ENCODE peak calls at places on chromosomes 11 and 22, in eight cellular contexts. A is heart left ventricle; B is neuronal stem cell; T is anterior cingulate cortex; H is stimulated activated CD4-positive, alpha-beta T cell treated with anti-CD3 and anti-CD28 coated beads, TNF-alpha, amount 100 ng/mL, for 1 hour; P is fibroblast of lung; K is amniotic stem cell; M is RWPE1. F is an unnamed sample.
A peak's percentile ranks its signal among the peaks of the same experiment; 100 is the strongest.

GRCh38 chr11:36402568-36403181 is 106.6 kb downstream of the PRR5L start:
- DNase-seq in A (no peak), B (no peak), T (no peak), H (no peak), P (no peak), K (no peak), M (no peak), F (no peak)

GRCh38 chr11:12235945-12236743 is 125.8 kb downstream of the MICAL2 start:
- DNase-seq in A (no peak), B (peak; percentile 39), T (no peak), H (no peak), P (peak; percentile 80), K (peak; percentile 17), M (peak; percentile 42), F (peak; percentile 60)

GRCh38 chr11:46671958-46672315 is 28.5 kb downstream of the ARHGAP1 start:
- DNase-seq in A (no peak), B (no peak), T (no peak), H (no peak), P (no peak), K (no peak), M (no peak), F (no peak)

GRCh38 chr11:35303596-35304392 is 115.6 kb downstream of the SLC1A2 start:
- DNase-seq in A (no peak), B (no peak), T (peak; percentile 60), H (no peak), P (peak; percentile 98), K (no peak), M (no peak), F (no peak)

GRCh38 chr11:48150213-48150612 is 66.4 kb upstream of the OR4B1 start:
- DNase-seq in A (no peak), B (no peak), T (no peak), H (no peak), P (peak; percentile 22), K (no peak), M (peak; percentile 59), F (no peak)

GRCh38 chr22:28999510-29000224 is 62.0 kb downstream of the C22orf31 start:
- DNase-seq in A (no peak), B (no peak), T (no peak), H (no peak), P (no peak), K (no peak), M (no peak), F (no peak)

GRCh38 chr11:28760676-28761390 is 652.6 kb downstream of the METTL15 start:
- DNase-seq in A (no peak), B (no peak), T (no peak), H (no peak), P (no peak), K (no peak), M (no peak), F (peak; percentile 74)

GRCh38 chr11:3143136-3143880 is 21.8 kb downstream of the OSBPL5 start:
- DNase-seq in A (no peak), B (no peak), T (no peak), H (no peak), P (no peak), K (no peak), M (no peak), F (no peak)

GRCh38 chr11:2868604-2869526 is 16.7 kb downstream of the CDKN1C start:
- DNase-seq in A (no peak), B (no peak), T (peak; percentile 40), H (no peak), P (no peak), K (no peak), M (no peak), F (no peak)

GRCh38 chr11:67295846-67296245 is 6.7 kb downstream of the ANKRD13D start:
- DNase-seq in A (no peak), B (no peak), T (no peak), H (no peak), P (peak; percentile 43), K (no peak), M (no peak), F (no peak)

GRCh38 chr11:40293655-40294342 is 1165.7 kb downstream of the LRRC4C start:
- DNase-seq in A (peak; percentile 63), B (peak; percentile 87), T (peak; percentile 86), H (no peak), P (peak; percentile 96), K (peak; percentile 9), M (peak; percentile 91), F (peak; percentile 86)

GRCh38 chr11:108870373-108871020 is 205.6 kb downstream of the DDX10 start:
- DNase-seq in A (no peak), B (no peak), T (no peak), H (no peak), P (peak; percentile 60), K (peak; percentile 47), M (no peak), F (no peak)

GRCh38 chr11:72263363-72263762 is 19.4 kb upstream of the PHOX2A start:
- DNase-seq in A (no peak), B (no peak), T (no peak), H (no peak), P (peak; percentile 54), K (no peak), M (no peak), F (no peak)

GRCh38 chr11:124884869-124885479 is 12.7 kb downstream of the ROBO4 start:
- DNase-seq in A (no peak), B (no peak), T (no peak), H (no peak), P (no peak), K (no peak), M (no peak), F (no peak)

GRCh38 chr11:1750481-1750839 is at the start of gene IFITM10:
- DNase-seq in A (no peak), B (no peak), T (no peak), H (no peak), P (no peak), K (no peak), M (peak; percentile 52), F (no peak)

GRCh38 chr22:28951969-28952521 is 68.7 kb downstream of the ZNRF3 start:
- DNase-seq in A (no peak), B (no peak), T (no peak), H (no peak), P (peak; percentile 46), K (no peak), M (no peak), F (no peak)

GRCh38 chr11:66579017-66579606 is 10.7 kb upstream of the CTSF start:
- DNase-seq in A (peak; percentile 90), B (peak; percentile 64), T (peak; percentile 43), H (peak; percentile 45), P (peak; percentile 65), K (peak; percentile 61), M (peak; percentile 71), F (peak; percentile 54)

GRCh38 chr11:17954395-17955252 is 58.2 kb downstream of the SERGEF start:
- DNase-seq in A (no peak), B (no peak), T (peak; percentile 21), H (no peak), P (no peak), K (no peak), M (no peak), F (no peak)

GRCh38 chr11:78081583-78081982 is 1.9 kb upstream of the NDUFC2 start:
- DNase-seq in A (no peak), B (no peak), T (no peak), H (no peak), P (no peak), K (no peak), M (no peak), F (no peak)

GRCh38 chr11:74311352-74311926 is at the start of gene P4HA3:
- DNase-seq in A (peak; percentile 86), B (peak; percentile 39), T (no peak), H (no peak), P (peak; percentile 46), K (no peak), M (peak; percentile 74), F (peak; percentile 74)

GRCh38 chr22:42948205-42948804 is 66.6 kb downstream of the PACSIN2 start:
- DNase-seq in A (no peak), B (no peak), T (no peak), H (no peak), P (no peak), K (no peak), M (no peak), F (no peak)

GRCh38 chr22:39820266-39820665 is 73.3 kb downstream of the ENTHD1 start:
- DNase-seq in A (no peak), B (no peak), T (no peak), H (no peak), P (peak; percentile 84), K (no peak), M (peak; percentile 71), F (no peak)

GRCh38 chr11:46293066-46293465 is 15.6 kb downstream of the CREB3L1 start:
- DNase-seq in A (no peak), B (no peak), T (no peak), H (no peak), P (no peak), K (no peak), M (no peak), F (no peak)

GRCh38 chr11:57776101-57776511 is 14.5 kb downstream of the CTNND1 start:
- DNase-seq in A (no peak), B (no peak), T (no peak), H (no peak), P (no peak), K (no peak), M (no peak), F (no peak)

GRCh38 chr22:36563444-36563843 is 34.5 kb upstream of the EIF3D start:
- DNase-seq in A (no peak), B (no peak), T (no peak), H (no peak), P (no peak), K (no peak), M (no peak), F (no peak)

GRCh38 chr11:16632295-16633200 is 105.9 kb upstream of the C11orf58 start:
- DNase-seq in A (peak; percentile 47), B (no peak), T (no peak), H (no peak), P (peak; percentile 9), K (no peak), M (no peak), F (no peak)

GRCh38 chr22:20000246-20001081 is 16.2 kb downstream of the ARVCF start:
- DNase-seq in A (peak; percentile 72), B (no peak), T (peak; percentile 64), H (no peak), P (no peak), K (no peak), M (no peak), F (no peak)

GRCh38 chr11:443542-444199 is 1.9 kb upstream of the ANO9 start:
- DNase-seq in A (peak; percentile 27), B (no peak), T (no peak), H (no peak), P (peak; percentile 30), K (no peak), M (no peak), F (peak; percentile 88)

GRCh38 chr11:44574620-44575287 is 9.3 kb downstream of the CD82 start:
- DNase-seq in A (no peak), B (no peak), T (no peak), H (no peak), P (peak; percentile 92), K (peak; percentile 43), M (peak; percentile 64), F (no peak)

GRCh38 chr11:29119116-29119515 is 897.7 kb downstream of the KCNA4 start:
- DNase-seq in A (no peak), B (no peak), T (no peak), H (no peak), P (peak; percentile 32), K (no peak), M (no peak), F (no peak)

GRCh38 chr22:41410311-41410751 is 28.6 kb downstream of the TEF start:
- DNase-seq in A (peak; percentile 75), B (no peak), T (no peak), H (no peak), P (no peak), K (no peak), M (no peak), F (no peak)

GRCh38 chr11:130223291-130223971 is 63.8 kb downstream of the ST14 start:
- DNase-seq in A (no peak), B (no peak), T (no peak), H (no peak), P (no peak), K (no peak), M (no peak), F (no peak)

F was measured in NCI-H345.